ENCODE peak calls at places on chromosomes 3 and 15, in ten cellular contexts. Y, D, P, N, V, L, O, I, Z and A are unnamed samples.

GRCh38 chr3:187994221-187995085 is 159.5 kb upstream of the LPP start:
- DNase-seq in Y (peak), D (no peak), P (peak), N (no peak), V (no peak), L (no peak), O (peak), I (no peak), Z (no peak), A (peak)

GRCh38 chr15:41607033-41607432 is 48.0 kb downstream of the TYRO3 start:
- DNase-seq in Y (peak), D (no peak), P (peak), N (no peak), V (no peak), L (no peak), O (peak), I (no peak), Z (peak), A (peak)

GRCh38 chr3:23739536-23739935 is 66.2 kb upstream of the UBE2E1 start:
- DNase-seq in Y (no peak), D (no peak), P (peak), N (no peak), V (no peak), L (no peak), O (peak), I (no peak), Z (no peak), A (peak)

GRCh38 chr15:96887730-96888129 is 557.2 kb downstream of the NR2F2 start:
- DNase-seq in Y (peak), D (no peak), P (peak), N (no peak), V (no peak), L (no peak), O (no peak), I (no peak), Z (no peak), A (peak)

GRCh38 chr3:149247025-149247710 is 25.5 kb upstream of the CP start:
- DNase-seq in Y (no peak), D (no peak), P (no peak), N (no peak), V (no peak), L (no peak), O (no peak), I (no peak), Z (peak), A (peak)

GRCh38 chr15:88504445-88504844 is 36.9 kb downstream of the MRPS11 start:
- DNase-seq in Y (no peak), D (no peak), P (no peak), N (no peak), V (no peak), L (no peak), O (no peak), I (no peak), Z (no peak), A (no peak)

GRCh38 chr3:49386056-49386756 is 25.6 kb downstream of the RHOA start:
- DNase-seq in Y (no peak), D (no peak), P (no peak), N (no peak), V (no peak), L (no peak), O (no peak), I (no peak), Z (no peak), A (no peak)

GRCh38 chr3:52372822-52373504 is 56.8 kb downstream of the DNAH1 start:
- DNase-seq in Y (no peak), D (no peak), P (no peak), N (no peak), V (no peak), L (no peak), O (no peak), I (no peak), Z (no peak), A (no peak)

GRCh38 chr3:114178770-114179368 is at the start of gene DRD3:
- DNase-seq in Y (no peak), D (no peak), P (peak), N (no peak), V (peak), L (no peak), O (peak), I (no peak), Z (peak), A (peak)

GRCh38 chr3:18868911-18869689 is 279.2 kb upstream of the KCNH8 start:
- DNase-seq in Y (no peak), D (no peak), P (no peak), N (no peak), V (no peak), L (no peak), O (no peak), I (no peak), Z (no peak), A (no peak)

GRCh38 chr3:183941216-183941615 is 56.5 kb upstream of the PARL start:
- DNase-seq in Y (no peak), D (no peak), P (no peak), N (no peak), V (no peak), L (no peak), O (no peak), I (no peak), Z (no peak), A (no peak)

GRCh38 chr3:76728411-76728810 is 311.5 kb upstream of the ROBO2 start:
- DNase-seq in Y (no peak), D (no peak), P (no peak), N (no peak), V (no peak), L (no peak), O (no peak), I (no peak), Z (no peak), A (no peak)

GRCh38 chr3:183815565-183815943 is 9.8 kb downstream of the MAP6D1 start:
- DNase-seq in Y (no peak), D (no peak), P (no peak), N (no peak), V (no peak), L (no peak), O (no peak), I (no peak), Z (no peak), A (no peak)

GRCh38 chr15:88621789-88622604 is 857 bp downstream of the AEN start:
- DNase-seq in Y (peak), D (no peak), P (peak), N (no peak), V (no peak), L (no peak), O (no peak), I (no peak), Z (peak), A (peak)

GRCh38 chr3:9713142-9713541 is 9.5 kb downstream of the CPNE9 start:
- DNase-seq in Y (no peak), D (no peak), P (no peak), N (no peak), V (no peak), L (no peak), O (no peak), I (no peak), Z (no peak), A (no peak)

GRCh38 chr3:189863031-189863430 is 231.8 kb downstream of the TP63 start:
- DNase-seq in Y (no peak), D (no peak), P (peak), N (no peak), V (no peak), L (no peak), O (no peak), I (no peak), Z (no peak), A (no peak)

GRCh38 chr3:5143459-5143858 is 21.4 kb downstream of the ARL8B start:
- DNase-seq in Y (no peak), D (no peak), P (no peak), N (no peak), V (no peak), L (no peak), O (no peak), I (no peak), Z (no peak), A (no peak)

GRCh38 chr3:13843351-13843750 is 36.5 kb downstream of the WNT7A start:
- DNase-seq in Y (no peak), D (no peak), P (no peak), N (no peak), V (no peak), L (no peak), O (no peak), I (no peak), Z (no peak), A (no peak)

GRCh38 chr15:92942706-92943105 is 42.6 kb downstream of the CHD2 start:
- DNase-seq in Y (no peak), D (no peak), P (no peak), N (no peak), V (no peak), L (no peak), O (no peak), I (no peak), Z (no peak), A (no peak)

GRCh38 chr3:51340989-51341636 is 44.0 kb upstream of the MANF start:
- DNase-seq in Y (peak), D (no peak), P (peak), N (no peak), V (no peak), L (no peak), O (no peak), I (no peak), Z (no peak), A (peak)

GRCh38 chr15:78387678-78388077 is 47.5 kb downstream of the CRABP1 start:
- DNase-seq in Y (no peak), D (no peak), P (no peak), N (no peak), V (no peak), L (no peak), O (no peak), I (no peak), Z (no peak), A (no peak)

GRCh38 chr3:156581954-156582353 is 27.0 kb upstream of the SSR3 start:
- DNase-seq in Y (no peak), D (no peak), P (no peak), N (no peak), V (no peak), L (no peak), O (no peak), I (no peak), Z (no peak), A (no peak)

GRCh38 chr15:90286678-90287077 is 21.2 kb downstream of the NGRN start:
- DNase-seq in Y (peak), D (peak), P (peak), N (no peak), V (no peak), L (no peak), O (no peak), I (no peak), Z (peak), A (peak)

GRCh38 chr15:35136552-35136951 is 51.5 kb upstream of the NANOGP8 start:
- DNase-seq in Y (no peak), D (no peak), P (no peak), N (no peak), V (no peak), L (no peak), O (no peak), I (no peak), Z (no peak), A (no peak)

GRCh38 chr3:178711753-178712152 is 175.5 kb downstream of the KCNMB2 start:
- DNase-seq in Y (no peak), D (no peak), P (no peak), N (no peak), V (no peak), L (no peak), O (no peak), I (no peak), Z (no peak), A (no peak)

GRCh38 chr3:151112731-151113130 is 27.3 kb downstream of the MED12L start:
- DNase-seq in Y (no peak), D (no peak), P (no peak), N (no peak), V (no peak), L (no peak), O (no peak), I (no peak), Z (no peak), A (no peak)

GRCh38 chr3:32283304-32283703 is 44.8 kb downstream of the CMTM8 start:
- DNase-seq in Y (no peak), D (no peak), P (no peak), N (no peak), V (no peak), L (no peak), O (no peak), I (no peak), Z (no peak), A (no peak)

GRCh38 chr3:188133646-188134045 is 20.3 kb upstream of the LPP start:
- DNase-seq in Y (no peak), D (no peak), P (no peak), N (no peak), V (no peak), L (no peak), O (no peak), I (no peak), Z (peak), A (peak)

GRCh38 chr15:71011503-71012155 is 103.6 kb upstream of the THSD4 start:
- DNase-seq in Y (peak), D (no peak), P (peak), N (no peak), V (peak), L (no peak), O (peak), I (no peak), Z (peak), A (peak)

GRCh38 chr3:70990190-70990589 is 593.3 kb downstream of the FOXP1 start:
- DNase-seq in Y (no peak), D (no peak), P (no peak), N (no peak), V (no peak), L (no peak), O (no peak), I (no peak), Z (no peak), A (peak)

GRCh38 chr3:195131149-195131548 is 139.8 kb downstream of the XXYLT1 start:
- DNase-seq in Y (no peak), D (no peak), P (no peak), N (no peak), V (no peak), L (no peak), O (no peak), I (no peak), Z (no peak), A (no peak)

GRCh38 chr3:42658091-42658770 is 4.7 kb downstream of the ZBTB47 start:
- DNase-seq in Y (no peak), D (no peak), P (no peak), N (no peak), V (no peak), L (no peak), O (no peak), I (no peak), Z (no peak), A (no peak)

GRCh38 chr3:113954091-113954685 is 6.4 kb downstream of the ZDHHC23 start:
- DNase-seq in Y (no peak), D (no peak), P (peak), N (no peak), V (no peak), L (no peak), O (no peak), I (no peak), Z (no peak), A (no peak)

GRCh38 chr3:150324825-150325224 is 83.3 kb upstream of the TSC22D2 start:
- DNase-seq in Y (no peak), D (no peak), P (no peak), N (no peak), V (no peak), L (no peak), O (no peak), I (no peak), Z (no peak), A (no peak)